ENCODE peak calls at places on chromosomes 6 and 20, in nine cellular contexts. One of them, this sample, is unnamed.

GRCh38 chr6:44556046-44556445 is 168.5 kb downstream of the CDC5L start:
- DNase-seq in A549: no peak
- DNase-seq in sigmoid colon: no peak
- DNase-seq in ovary: no peak
- DNase-seq in K562: no peak
- DNase-seq in stomach: peak
- DNase-seq in tibial nerve: peak
- DNase-seq in H1: no peak
- DNase-seq in transverse colon: no peak
- DNase-seq in this sample: no peak

GRCh38 chr6:52514514-52514913 is 62.3 kb downstream of the TRAM2 start:
- DNase-seq in A549: no peak
- DNase-seq in sigmoid colon: peak
- DNase-seq in ovary: no peak
- DNase-seq in K562: no peak
- DNase-seq in stomach: no peak
- DNase-seq in tibial nerve: peak
- DNase-seq in H1: no peak
- DNase-seq in transverse colon: no peak
- DNase-seq in this sample: no peak

GRCh38 chr6:134882426-134883038 is 67.4 kb downstream of the ALDH8A1 start:
- DNase-seq in A549: peak
- DNase-seq in sigmoid colon: peak
- DNase-seq in ovary: peak
- DNase-seq in K562: peak
- DNase-seq in stomach: peak
- DNase-seq in tibial nerve: peak
- DNase-seq in H1: peak
- DNase-seq in transverse colon: peak
- DNase-seq in this sample: no peak

GRCh38 chr6:2155206-2155605 is 90.2 kb downstream of the GMDS start:
- DNase-seq in A549: no peak
- DNase-seq in sigmoid colon: no peak
- DNase-seq in ovary: no peak
- DNase-seq in K562: no peak
- DNase-seq in stomach: no peak
- DNase-seq in tibial nerve: no peak
- DNase-seq in H1: no peak
- DNase-seq in transverse colon: no peak
- DNase-seq in this sample: no peak

GRCh38 chr6:159134701-159135364 is 34.4 kb upstream of the FNDC1 start:
- DNase-seq in A549: peak
- DNase-seq in sigmoid colon: no peak
- DNase-seq in ovary: no peak
- DNase-seq in K562: peak
- DNase-seq in stomach: peak
- DNase-seq in tibial nerve: peak
- DNase-seq in H1: peak
- DNase-seq in transverse colon: peak
- DNase-seq in this sample: peak

GRCh38 chr6:125114248-125114858 is 39.2 kb upstream of the TPD52L1 start:
- DNase-seq in A549: peak
- DNase-seq in sigmoid colon: peak
- DNase-seq in ovary: peak
- DNase-seq in K562: peak
- DNase-seq in stomach: peak
- DNase-seq in tibial nerve: peak
- DNase-seq in H1: no peak
- DNase-seq in transverse colon: peak
- DNase-seq in this sample: no peak

GRCh38 chr20:13029687-13030510 is 21.1 kb downstream of the SPTLC3 start:
- DNase-seq in A549: peak
- DNase-seq in sigmoid colon: no peak
- DNase-seq in ovary: no peak
- DNase-seq in K562: no peak
- DNase-seq in stomach: peak
- DNase-seq in tibial nerve: peak
- DNase-seq in H1: no peak
- DNase-seq in transverse colon: peak
- DNase-seq in this sample: no peak

GRCh38 chr6:69775941-69776340 is 20.9 kb downstream of the LMBRD1 start:
- DNase-seq in A549: no peak
- DNase-seq in sigmoid colon: no peak
- DNase-seq in ovary: no peak
- DNase-seq in K562: no peak
- DNase-seq in stomach: no peak
- DNase-seq in tibial nerve: no peak
- DNase-seq in H1: no peak
- DNase-seq in transverse colon: no peak
- DNase-seq in this sample: no peak

GRCh38 chr6:131419698-131420097 is 153.3 kb upstream of the ARG1 start:
- DNase-seq in A549: no peak
- DNase-seq in sigmoid colon: no peak
- DNase-seq in ovary: no peak
- DNase-seq in K562: no peak
- DNase-seq in stomach: no peak
- DNase-seq in tibial nerve: no peak
- DNase-seq in H1: no peak
- DNase-seq in transverse colon: no peak
- DNase-seq in this sample: no peak

GRCh38 chr6:89404512-89404911 is 7.6 kb downstream of the RRAGD start:
- DNase-seq in A549: no peak
- DNase-seq in sigmoid colon: no peak
- DNase-seq in ovary: no peak
- DNase-seq in K562: no peak
- DNase-seq in stomach: no peak
- DNase-seq in tibial nerve: no peak
- DNase-seq in H1: no peak
- DNase-seq in transverse colon: no peak
- DNase-seq in this sample: no peak
- TF ChIP-seq CTCF in A549: no peak
- TF ChIP-seq CTCF in sigmoid colon: no peak
- TF ChIP-seq CTCF in ovary: no peak
- TF ChIP-seq CTCF in K562: no peak
- TF ChIP-seq CTCF in stomach: no peak
- TF ChIP-seq CTCF in tibial nerve: no peak
- TF ChIP-seq CTCF in H1: no peak
- TF ChIP-seq CTCF in transverse colon: no peak
- TF ChIP-seq CTCF in this sample: no peak

DNA sequence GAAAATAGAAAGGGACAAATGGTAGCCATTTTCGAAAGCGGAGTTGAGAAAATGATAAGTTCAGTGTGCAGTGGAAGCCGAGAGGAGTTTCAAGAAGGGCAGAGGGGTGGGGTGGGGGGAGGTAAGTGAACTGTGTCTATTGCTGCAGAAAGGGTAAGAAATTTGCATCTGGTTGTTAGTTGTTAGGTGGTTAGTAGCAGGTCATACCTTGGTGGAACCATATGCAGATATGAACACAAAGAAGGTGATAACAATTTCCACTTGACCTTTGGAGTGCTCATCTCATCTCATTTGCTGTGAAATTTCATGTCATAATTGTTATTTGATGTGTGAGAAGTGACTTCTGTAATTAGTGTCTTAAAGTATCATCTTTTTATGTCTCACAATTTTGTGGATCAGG is 288.2 kb downstream of the QKI start:
- DNase-seq in A549: no peak
- DNase-seq in sigmoid colon: no peak
- DNase-seq in ovary: no peak
- DNase-seq in K562: no peak
- DNase-seq in stomach: no peak
- DNase-seq in tibial nerve: no peak
- DNase-seq in H1: no peak
- DNase-seq in transverse colon: no peak
- DNase-seq in this sample: no peak
- TF ChIP-seq EP300 in A549: no peak
- TF ChIP-seq EP300 in sigmoid colon: no peak
- TF ChIP-seq EP300 in ovary: no peak
- TF ChIP-seq EP300 in K562: no peak
- TF ChIP-seq EP300 in stomach: no peak
- TF ChIP-seq EP300 in tibial nerve: no peak
- TF ChIP-seq EP300 in H1: no peak
- TF ChIP-seq EP300 in transverse colon: no peak
- TF ChIP-seq EP300 in this sample: no peak

DNA sequence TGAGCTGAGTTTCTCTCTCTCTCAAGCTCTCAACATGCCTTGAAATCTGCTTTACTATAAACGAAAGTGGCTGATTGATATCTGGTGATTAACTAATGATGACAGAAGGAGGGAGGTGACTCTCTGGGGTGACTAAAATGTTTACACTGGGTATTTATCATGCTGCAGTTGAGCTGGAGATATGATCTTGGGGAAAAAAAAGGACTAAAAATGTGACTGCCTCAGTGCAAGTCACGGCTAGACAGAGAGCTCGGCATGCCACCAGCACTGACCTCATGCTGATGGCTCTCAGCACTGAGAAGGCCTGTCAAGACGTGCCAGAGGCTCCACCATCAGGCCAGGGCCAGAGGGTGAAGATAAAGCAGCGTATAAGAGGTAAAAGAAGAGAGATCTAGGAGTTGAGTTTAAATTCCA is 103.1 kb upstream of the SPACA1 start:
- DNase-seq in A549: peak
- DNase-seq in sigmoid colon: no peak
- DNase-seq in ovary: no peak
- DNase-seq in K562: no peak
- DNase-seq in stomach: peak
- DNase-seq in tibial nerve: peak
- DNase-seq in H1: no peak
- DNase-seq in transverse colon: peak
- DNase-seq in this sample: peak
- TF ChIP-seq CTCF in A549: no peak
- TF ChIP-seq CTCF in sigmoid colon: no peak
- TF ChIP-seq CTCF in ovary: no peak
- TF ChIP-seq CTCF in K562: no peak
- TF ChIP-seq CTCF in stomach: no peak
- TF ChIP-seq CTCF in tibial nerve: no peak
- TF ChIP-seq CTCF in H1: peak
- TF ChIP-seq CTCF in transverse colon: no peak
- TF ChIP-seq CTCF in this sample: no peak

GRCh38 chr6:84536914-84537638 is 227.3 kb downstream of the TBX18 start:
- DNase-seq in A549: no peak
- DNase-seq in sigmoid colon: no peak
- DNase-seq in ovary: no peak
- DNase-seq in K562: no peak
- DNase-seq in stomach: no peak
- DNase-seq in tibial nerve: no peak
- DNase-seq in H1: no peak
- DNase-seq in transverse colon: no peak
- DNase-seq in this sample: no peak

GRCh38 chr6:84539122-84539856 is 225.1 kb downstream of the TBX18 start:
- DNase-seq in A549: no peak
- DNase-seq in sigmoid colon: no peak
- DNase-seq in ovary: no peak
- DNase-seq in K562: no peak
- DNase-seq in stomach: no peak
- DNase-seq in tibial nerve: no peak
- DNase-seq in H1: no peak
- DNase-seq in transverse colon: no peak
- DNase-seq in this sample: no peak
- TF ChIP-seq EP300 in A549: no peak
- TF ChIP-seq EP300 in sigmoid colon: no peak
- TF ChIP-seq EP300 in ovary: no peak
- TF ChIP-seq EP300 in K562: no peak
- TF ChIP-seq EP300 in stomach: no peak
- TF ChIP-seq EP300 in tibial nerve: no peak
- TF ChIP-seq EP300 in H1: no peak
- TF ChIP-seq EP300 in transverse colon: no peak
- TF ChIP-seq EP300 in this sample: no peak

DNA sequence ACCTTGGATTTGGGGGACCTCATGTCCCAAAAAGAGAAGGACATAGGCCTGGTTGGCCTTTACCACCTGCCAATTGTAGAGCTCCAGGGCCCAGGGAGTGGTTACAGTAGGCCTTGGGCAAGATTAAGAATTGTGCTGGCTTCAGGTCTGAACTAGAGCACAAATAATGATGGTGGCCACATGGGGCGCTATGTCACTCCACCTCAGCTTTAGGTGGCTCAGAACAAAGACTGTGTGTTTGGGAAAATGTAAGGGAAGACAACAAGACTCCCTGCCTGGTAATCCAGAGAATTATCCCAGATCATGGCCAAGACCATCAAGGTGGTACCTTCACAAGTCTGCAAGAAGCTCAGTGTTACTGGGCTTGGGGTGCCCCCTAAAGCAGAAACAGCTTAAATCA is 224.9 kb upstream of the OPRM1 start:
- DNase-seq in A549: no peak
- DNase-seq in sigmoid colon: no peak
- DNase-seq in ovary: no peak
- DNase-seq in K562: no peak
- DNase-seq in stomach: no peak
- DNase-seq in tibial nerve: no peak
- DNase-seq in H1: peak
- DNase-seq in transverse colon: no peak
- DNase-seq in this sample: no peak
- TF ChIP-seq CTCF in A549: no peak
- TF ChIP-seq CTCF in sigmoid colon: no peak
- TF ChIP-seq CTCF in ovary: no peak
- TF ChIP-seq CTCF in K562: no peak
- TF ChIP-seq CTCF in stomach: no peak
- TF ChIP-seq CTCF in tibial nerve: no peak
- TF ChIP-seq CTCF in H1: peak
- TF ChIP-seq CTCF in transverse colon: no peak
- TF ChIP-seq CTCF in this sample: no peak

GRCh38 chr6:161369339-161369738 is 95.5 kb upstream of the AGPAT4 start:
- DNase-seq in A549: peak
- DNase-seq in sigmoid colon: no peak
- DNase-seq in ovary: no peak
- DNase-seq in K562: no peak
- DNase-seq in stomach: no peak
- DNase-seq in tibial nerve: no peak
- DNase-seq in H1: no peak
- DNase-seq in transverse colon: peak
- DNase-seq in this sample: no peak
- TF ChIP-seq EP300 in A549: no peak
- TF ChIP-seq EP300 in sigmoid colon: no peak
- TF ChIP-seq EP300 in ovary: no peak
- TF ChIP-seq EP300 in K562: no peak
- TF ChIP-seq EP300 in stomach: no peak
- TF ChIP-seq EP300 in tibial nerve: no peak
- TF ChIP-seq EP300 in H1: no peak
- TF ChIP-seq EP300 in transverse colon: no peak
- TF ChIP-seq EP300 in this sample: no peak